ENCODE peak calls at places on chromosomes 13 and 19, in five cellular contexts. One of them, this sample, is unnamed.

GRCh38 chr13:71879129-71879535 is 12.1 kb upstream of the DACH1 start:
- DNase-seq in left ventricle myocardium inferior: no peak
- DNase-seq in IMR-90: peak
- DNase-seq in endothelial cell of umbilical vein: peak
- DNase-seq in sigmoid colon: no peak
- DNase-seq in this sample: no peak

GRCh38 chr13:39483326-39483725 is 119.7 kb downstream of the LHFPL6 start:
- DNase-seq in left ventricle myocardium inferior: no peak
- DNase-seq in IMR-90: peak
- DNase-seq in endothelial cell of umbilical vein: no peak
- DNase-seq in sigmoid colon: no peak
- DNase-seq in this sample: no peak

GRCh38 chr19:7909471-7910067 is 5.1 kb upstream of the TGFBR3L start:
- DNase-seq in left ventricle myocardium inferior: no peak
- DNase-seq in IMR-90: no peak
- DNase-seq in endothelial cell of umbilical vein: no peak
- DNase-seq in sigmoid colon: no peak
- DNase-seq in this sample: no peak

GRCh38 chr13:111006508-111007031 is 91.7 kb upstream of the ANKRD10 start:
- DNase-seq in left ventricle myocardium inferior: peak
- DNase-seq in IMR-90: peak
- DNase-seq in endothelial cell of umbilical vein: peak
- DNase-seq in sigmoid colon: peak
- DNase-seq in this sample: peak

GRCh38 chr19:33194884-33195710 is 967 bp downstream of the LRP3 start:
- DNase-seq in left ventricle myocardium inferior: no peak
- DNase-seq in IMR-90: peak
- DNase-seq in endothelial cell of umbilical vein: no peak
- DNase-seq in sigmoid colon: no peak
- DNase-seq in this sample: peak

GRCh38 chr19:53977429-53977990 is 13.9 kb upstream of the CACNG6 start:
- DNase-seq in left ventricle myocardium inferior: peak
- DNase-seq in IMR-90: peak
- DNase-seq in endothelial cell of umbilical vein: peak
- DNase-seq in sigmoid colon: peak
- DNase-seq in this sample: peak

GRCh38 chr19:3699071-3699740 is 1.1 kb downstream of the PIP5K1C start:
- DNase-seq in left ventricle myocardium inferior: peak
- DNase-seq in IMR-90: peak
- DNase-seq in endothelial cell of umbilical vein: peak
- DNase-seq in sigmoid colon: peak
- DNase-seq in this sample: peak

GRCh38 chr13:114118763-114119123 is 13.7 kb downstream of the RASA3 start:
- DNase-seq in left ventricle myocardium inferior: no peak
- DNase-seq in IMR-90: peak
- DNase-seq in endothelial cell of umbilical vein: peak
- DNase-seq in sigmoid colon: peak
- DNase-seq in this sample: no peak

GRCh38 chr19:39003188-39003587 is 27.6 kb upstream of the FBXO17 start:
- DNase-seq in left ventricle myocardium inferior: no peak
- DNase-seq in IMR-90: no peak
- DNase-seq in endothelial cell of umbilical vein: no peak
- DNase-seq in sigmoid colon: no peak
- DNase-seq in this sample: no peak

GRCh38 chr19:54464624-54465266 is 1.2 kb upstream of the LENG9 start:
- DNase-seq in left ventricle myocardium inferior: peak
- DNase-seq in IMR-90: peak
- DNase-seq in endothelial cell of umbilical vein: peak
- DNase-seq in sigmoid colon: peak
- DNase-seq in this sample: peak

GRCh38 chr19:16368385-16369305 is 44.0 kb downstream of the KLF2 start:
- DNase-seq in left ventricle myocardium inferior: no peak
- DNase-seq in IMR-90: no peak
- DNase-seq in endothelial cell of umbilical vein: no peak
- DNase-seq in sigmoid colon: peak
- DNase-seq in this sample: peak

GRCh38 chr19:15468675-15469512 is 4.5 kb upstream of the RASAL3 start:
- DNase-seq in left ventricle myocardium inferior: no peak
- DNase-seq in IMR-90: no peak
- DNase-seq in endothelial cell of umbilical vein: peak
- DNase-seq in sigmoid colon: peak
- DNase-seq in this sample: no peak

GRCh38 chr19:4077800-4078683 is 11.3 kb upstream of the ZBTB7A start:
- DNase-seq in left ventricle myocardium inferior: peak
- DNase-seq in IMR-90: no peak
- DNase-seq in endothelial cell of umbilical vein: peak
- DNase-seq in sigmoid colon: peak
- DNase-seq in this sample: peak

GRCh38 chr13:42873081-42873480 is 91.7 kb downstream of the FAM216B start:
- DNase-seq in left ventricle myocardium inferior: no peak
- DNase-seq in IMR-90: peak
- DNase-seq in endothelial cell of umbilical vein: no peak
- DNase-seq in sigmoid colon: no peak
- DNase-seq in this sample: no peak

GRCh38 chr13:83819156-83819555 is 63.1 kb downstream of the SLITRK1 start:
- DNase-seq in left ventricle myocardium inferior: no peak
- DNase-seq in IMR-90: no peak
- DNase-seq in endothelial cell of umbilical vein: no peak
- DNase-seq in sigmoid colon: no peak
- DNase-seq in this sample: no peak

GRCh38 chr19:49064768-49065611 is at the start of gene NTF4:
- DNase-seq in left ventricle myocardium inferior: no peak
- DNase-seq in IMR-90: no peak
- DNase-seq in endothelial cell of umbilical vein: no peak
- DNase-seq in sigmoid colon: no peak
- DNase-seq in this sample: no peak

GRCh38 chr19:53432088-53432661 is 391 bp downstream of the ZNF761 start:
- DNase-seq in left ventricle myocardium inferior: peak
- DNase-seq in IMR-90: peak
- DNase-seq in endothelial cell of umbilical vein: peak
- DNase-seq in sigmoid colon: peak
- DNase-seq in this sample: peak

GRCh38 chr19:18809149-18809978 is 18.3 kb upstream of the COMP start:
- DNase-seq in left ventricle myocardium inferior: peak
- DNase-seq in IMR-90: peak
- DNase-seq in endothelial cell of umbilical vein: no peak
- DNase-seq in sigmoid colon: peak
- DNase-seq in this sample: peak

GRCh38 chr19:2719910-2720776 is 1.0 kb downstream of the DIRAS1 start:
- DNase-seq in left ventricle myocardium inferior: peak
- DNase-seq in IMR-90: peak
- DNase-seq in endothelial cell of umbilical vein: no peak
- DNase-seq in sigmoid colon: peak
- DNase-seq in this sample: no peak

GRCh38 chr19:3491396-3492119 is 8.3 kb upstream of the SMIM44 start:
- DNase-seq in left ventricle myocardium inferior: no peak
- DNase-seq in IMR-90: no peak
- DNase-seq in endothelial cell of umbilical vein: no peak
- DNase-seq in sigmoid colon: no peak
- DNase-seq in this sample: no peak

GRCh38 chr13:29593605-29594297 is 1.7 kb downstream of the SLC7A1 start:
- DNase-seq in left ventricle myocardium inferior: no peak
- DNase-seq in IMR-90: no peak
- DNase-seq in endothelial cell of umbilical vein: no peak
- DNase-seq in sigmoid colon: no peak
- DNase-seq in this sample: no peak

GRCh38 chr19:38376576-38376975 is 2.2 kb downstream of the PSMD8 start:
- DNase-seq in left ventricle myocardium inferior: no peak
- DNase-seq in IMR-90: no peak
- DNase-seq in endothelial cell of umbilical vein: no peak
- DNase-seq in sigmoid colon: no peak
- DNase-seq in this sample: no peak

GRCh38 chr19:8148410-8149231 is 771 bp downstream of the FBN3 start:
- DNase-seq in left ventricle myocardium inferior: no peak
- DNase-seq in IMR-90: no peak
- DNase-seq in endothelial cell of umbilical vein: no peak
- DNase-seq in sigmoid colon: no peak
- DNase-seq in this sample: no peak

GRCh38 chr13:43364210-43365041 is 341.0 kb downstream of the DNAJC15 start:
- DNase-seq in left ventricle myocardium inferior: no peak
- DNase-seq in IMR-90: peak
- DNase-seq in endothelial cell of umbilical vein: peak
- DNase-seq in sigmoid colon: peak
- DNase-seq in this sample: peak

GRCh38 chr19:40339018-40339728 is 9.0 kb downstream of the C19orf47 start:
- DNase-seq in left ventricle myocardium inferior: no peak
- DNase-seq in IMR-90: no peak
- DNase-seq in endothelial cell of umbilical vein: no peak
- DNase-seq in sigmoid colon: no peak
- DNase-seq in this sample: no peak

GRCh38 chr13:46893820-46894533 is 2.9 kb downstream of the HTR2A start:
- DNase-seq in left ventricle myocardium inferior: peak
- DNase-seq in IMR-90: peak
- DNase-seq in endothelial cell of umbilical vein: peak
- DNase-seq in sigmoid colon: peak
- DNase-seq in this sample: peak

GRCh38 chr19:10384580-10384979 is 4.2 kb upstream of the TYK2 start:
- DNase-seq in left ventricle myocardium inferior: no peak
- DNase-seq in IMR-90: no peak
- DNase-seq in endothelial cell of umbilical vein: no peak
- DNase-seq in sigmoid colon: no peak
- DNase-seq in this sample: no peak

GRCh38 chr13:46575843-46576242 is 22.9 kb downstream of the LRCH1 start:
- DNase-seq in left ventricle myocardium inferior: no peak
- DNase-seq in IMR-90: peak
- DNase-seq in endothelial cell of umbilical vein: no peak
- DNase-seq in sigmoid colon: no peak
- DNase-seq in this sample: peak

GRCh38 chr19:40284501-40285352 is at the start of gene AKT2:
- DNase-seq in left ventricle myocardium inferior: peak
- DNase-seq in IMR-90: peak
- DNase-seq in endothelial cell of umbilical vein: no peak
- DNase-seq in sigmoid colon: peak
- DNase-seq in this sample: peak

GRCh38 chr13:20973886-20974285 is 71.3 kb upstream of the XPO4 start:
- DNase-seq in left ventricle myocardium inferior: no peak
- DNase-seq in IMR-90: no peak
- DNase-seq in endothelial cell of umbilical vein: no peak
- DNase-seq in sigmoid colon: no peak
- DNase-seq in this sample: no peak

GRCh38 chr13:20974981-20975585 is 72.5 kb upstream of the XPO4 start:
- DNase-seq in left ventricle myocardium inferior: no peak
- DNase-seq in IMR-90: no peak
- DNase-seq in endothelial cell of umbilical vein: no peak
- DNase-seq in sigmoid colon: no peak
- DNase-seq in this sample: no peak

GRCh38 chr13:20968745-20969144 is 66.2 kb upstream of the XPO4 start:
- DNase-seq in left ventricle myocardium inferior: no peak
- DNase-seq in IMR-90: no peak
- DNase-seq in endothelial cell of umbilical vein: no peak
- DNase-seq in sigmoid colon: no peak
- DNase-seq in this sample: no peak

GRCh38 chr13:20969182-20969581 is 66.6 kb upstream of the XPO4 start:
- DNase-seq in left ventricle myocardium inferior: no peak
- DNase-seq in IMR-90: peak
- DNase-seq in endothelial cell of umbilical vein: peak
- DNase-seq in sigmoid colon: no peak
- DNase-seq in this sample: no peak

GRCh38 chr13:20972731-20973130 is 70.2 kb upstream of the XPO4 start:
- DNase-seq in left ventricle myocardium inferior: no peak
- DNase-seq in IMR-90: no peak
- DNase-seq in endothelial cell of umbilical vein: no peak
- DNase-seq in sigmoid colon: no peak
- DNase-seq in this sample: no peak
- TF ChIP-seq CTCF in left ventricle myocardium inferior: no peak
- TF ChIP-seq CTCF in IMR-90: no peak
- TF ChIP-seq CTCF in endothelial cell of umbilical vein: no peak
- TF ChIP-seq CTCF in sigmoid colon: no peak
- TF ChIP-seq CTCF in this sample: no peak

GRCh38 chr13:27203186-27203585 is 31.6 kb upstream of the USP12 start:
- DNase-seq in left ventricle myocardium inferior: no peak
- DNase-seq in IMR-90: no peak
- DNase-seq in endothelial cell of umbilical vein: no peak
- DNase-seq in sigmoid colon: no peak
- DNase-seq in this sample: no peak

GRCh38 chr13:27199691-27200090 is 28.1 kb upstream of the USP12 start:
- DNase-seq in left ventricle myocardium inferior: no peak
- DNase-seq in IMR-90: no peak
- DNase-seq in endothelial cell of umbilical vein: no peak
- DNase-seq in sigmoid colon: no peak
- DNase-seq in this sample: no peak

GRCh38 chr13:27200413-27201066 is 28.9 kb upstream of the USP12 start:
- DNase-seq in left ventricle myocardium inferior: no peak
- DNase-seq in IMR-90: no peak
- DNase-seq in endothelial cell of umbilical vein: no peak
- DNase-seq in sigmoid colon: no peak
- DNase-seq in this sample: no peak

GRCh38 chr13:27201661-27202060 is 30.1 kb upstream of the USP12 start:
- DNase-seq in left ventricle myocardium inferior: no peak
- DNase-seq in IMR-90: peak
- DNase-seq in endothelial cell of umbilical vein: no peak
- DNase-seq in sigmoid colon: no peak
- DNase-seq in this sample: no peak

GRCh38 chr13:27203854-27204253 is 32.2 kb upstream of the USP12 start:
- DNase-seq in left ventricle myocardium inferior: no peak
- DNase-seq in IMR-90: peak
- DNase-seq in endothelial cell of umbilical vein: peak
- DNase-seq in sigmoid colon: no peak
- DNase-seq in this sample: no peak
- TF ChIP-seq CTCF in left ventricle myocardium inferior: peak
- TF ChIP-seq CTCF in IMR-90: peak
- TF ChIP-seq CTCF in endothelial cell of umbilical vein: peak
- TF ChIP-seq CTCF in sigmoid colon: no peak
- TF ChIP-seq CTCF in this sample: peak

GRCh38 chr13:41568990-41569387 is 111.6 kb downstream of the RGCC start:
- DNase-seq in left ventricle myocardium inferior: no peak
- DNase-seq in IMR-90: peak
- DNase-seq in endothelial cell of umbilical vein: peak
- DNase-seq in sigmoid colon: no peak
- DNase-seq in this sample: no peak
- TF ChIP-seq CTCF in left ventricle myocardium inferior: peak
- TF ChIP-seq CTCF in IMR-90: no peak
- TF ChIP-seq CTCF in endothelial cell of umbilical vein: no peak
- TF ChIP-seq CTCF in sigmoid colon: peak
- TF ChIP-seq CTCF in this sample: no peak

DNA sequence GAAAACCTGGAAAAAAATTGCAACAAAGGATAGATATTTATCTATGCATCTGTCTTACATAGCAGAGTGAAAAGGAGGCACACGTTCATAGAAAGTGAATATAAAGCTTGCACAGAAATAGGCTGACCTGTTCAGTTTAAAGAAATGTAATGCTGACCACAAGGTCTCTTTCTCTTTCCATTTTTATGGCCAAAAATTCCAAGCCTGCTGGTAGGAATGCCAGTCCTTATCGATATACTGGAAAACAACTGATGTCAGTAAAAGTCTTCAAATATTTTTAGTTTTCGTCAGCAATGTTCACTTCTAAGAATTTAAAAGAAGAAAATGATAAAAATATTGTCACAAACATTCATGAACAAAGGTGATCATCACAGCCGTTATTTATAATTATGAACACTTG is 59.0 kb upstream of the MCF2L start:
- DNase-seq in left ventricle myocardium inferior: no peak
- DNase-seq in IMR-90: no peak
- DNase-seq in endothelial cell of umbilical vein: no peak
- DNase-seq in sigmoid colon: no peak
- DNase-seq in this sample: no peak
- TF ChIP-seq CTCF in left ventricle myocardium inferior: no peak
- TF ChIP-seq CTCF in IMR-90: peak
- TF ChIP-seq CTCF in endothelial cell of umbilical vein: no peak
- TF ChIP-seq CTCF in sigmoid colon: no peak
- TF ChIP-seq CTCF in this sample: no peak

GRCh38 chr19:656751-657559 is 6.1 kb downstream of the RNF126 start:
- DNase-seq in left ventricle myocardium inferior: no peak
- DNase-seq in IMR-90: no peak
- DNase-seq in endothelial cell of umbilical vein: no peak
- DNase-seq in sigmoid colon: no peak
- DNase-seq in this sample: no peak
- TF ChIP-seq CTCF in left ventricle myocardium inferior: no peak
- TF ChIP-seq CTCF in IMR-90: no peak
- TF ChIP-seq CTCF in endothelial cell of umbilical vein: no peak
- TF ChIP-seq CTCF in sigmoid colon: no peak
- TF ChIP-seq CTCF in this sample: no peak